ENCODE peak calls at places on chromosomes 6 and 20, in seven cellular contexts. Z is cardiac fibroblast, T is upper lobe of right lung, B is AG10803, M is RWPE1, A is heart right ventricle, O is tibial artery. W is an unnamed sample.
A peak's percentile ranks its signal among the peaks of the same experiment; 100 is the strongest.

GRCh38 chr20:34940126-34940525 is 15.5 kb downstream of the GSS start:
- DNase-seq in Z (no peak), T (no peak), B (no peak), M (no peak), A (peak; percentile 57), O (no peak), W (no peak)

GRCh38 chr6:17381429-17382147 is 11.8 kb upstream of the CAP2 start:
- DNase-seq in Z (peak; percentile 72), T (no peak), B (peak; percentile 83), M (no peak), A (no peak), O (no peak), W (no peak)

GRCh38 chr6:47698342-47698787 is at the start of gene ADGRF4:
- DNase-seq in Z (peak; percentile 73), T (no peak), B (peak; percentile 3), M (peak; percentile 84), A (no peak), O (no peak), W (no peak)

GRCh38 chr6:137763436-137763835 is 103.6 kb upstream of the TNFAIP3 start:
- DNase-seq in Z (no peak), T (no peak), B (no peak), M (no peak), A (no peak), O (no peak), W (no peak)

GRCh38 chr6:23446394-23447001 is 679.5 kb upstream of the NRSN1 start:
- DNase-seq in Z (peak; percentile 63), T (no peak), B (peak; percentile 55), M (peak; percentile 6), A (peak; percentile 7), O (no peak), W (no peak)

GRCh38 chr6:101614774-101615173 is 221.3 kb downstream of the GRIK2 start:
- DNase-seq in Z (peak; percentile 13), T (no peak), B (peak; percentile 28), M (peak; percentile 26), A (no peak), O (no peak), W (no peak)

GRCh38 chr6:1670711-1671462 is 61.2 kb downstream of the FOXC1 start:
- DNase-seq in Z (no peak), T (no peak), B (no peak), M (peak; percentile 21), A (no peak), O (no peak), W (no peak)

GRCh38 chr6:138577151-138577915 is 78.0 kb upstream of the NHSL1 start:
- DNase-seq in Z (no peak), T (no peak), B (no peak), M (no peak), A (no peak), O (no peak), W (no peak)

GRCh38 chr6:111200823-111201134 is 113.5 kb downstream of the SLC16A10 start:
- DNase-seq in Z (no peak), T (no peak), B (no peak), M (no peak), A (no peak), O (no peak), W (no peak)

GRCh38 chr6:125307150-125307838 is 5.5 kb upstream of the HDDC2 start:
- DNase-seq in Z (no peak), T (no peak), B (no peak), M (peak; percentile 42), A (no peak), O (no peak), W (no peak)

GRCh38 chr6:137728386-137729349 is 138.4 kb upstream of the TNFAIP3 start:
- DNase-seq in Z (peak; percentile 97), T (no peak), B (peak; percentile 95), M (peak; percentile 78), A (peak; percentile 36), O (no peak), W (no peak)

GRCh38 chr6:34834789-34835518 is 43.1 kb downstream of the BLTP3A start:
- DNase-seq in Z (peak; percentile 46), T (no peak), B (peak; percentile 51), M (peak; percentile 32), A (no peak), O (no peak), W (no peak)

GRCh38 chr20:36483919-36484808 is 57.2 kb upstream of the MYL9 start:
- DNase-seq in Z (no peak), T (no peak), B (no peak), M (no peak), A (no peak), O (no peak), W (no peak)

GRCh38 chr6:123803862-123804681 is at the start of gene NKAIN2:
- DNase-seq in Z (no peak), T (peak; percentile 60), B (no peak), M (peak; percentile 2), A (peak; percentile 6), O (no peak), W (no peak)

GRCh38 chr6:56642366-56643261 is at the start of gene DST:
- DNase-seq in Z (peak; percentile 91), T (no peak), B (peak; percentile 96), M (peak; percentile 85), A (no peak), O (peak; percentile 45), W (no peak)

GRCh38 chr20:50390685-50391443 is 119.3 kb upstream of the PTPN1 start:
- DNase-seq in Z (no peak), T (no peak), B (no peak), M (no peak), A (no peak), O (no peak), W (no peak)

GRCh38 chr6:139146317-139146726 is 11.4 kb downstream of the HECA start:
- DNase-seq in Z (no peak), T (no peak), B (no peak), M (no peak), A (no peak), O (no peak), W (no peak)

GRCh38 chr6:116283191-116283590 is 3.5 kb upstream of the TSPYL1 start:
- DNase-seq in Z (no peak), T (no peak), B (no peak), M (no peak), A (no peak), O (no peak), W (no peak)

GRCh38 chr6:7146079-7146828 is 38.5 kb downstream of the RREB1 start:
- DNase-seq in Z (peak; percentile 52), T (peak; percentile 80), B (peak; percentile 61), M (no peak), A (peak; percentile 44), O (peak; percentile 81), W (no peak)

GRCh38 chr6:22113046-22113766 is 183.6 kb downstream of the PRL start:
- DNase-seq in Z (peak; percentile 97), T (no peak), B (peak; percentile 97), M (peak; percentile 77), A (peak; percentile 12), O (peak; percentile 65), W (no peak)

GRCh38 chr20:4341804-4342560 is 326.6 kb upstream of the RNF24 start:
- DNase-seq in Z (peak; percentile 2), T (no peak), B (peak; percentile 84), M (peak; percentile 60), A (no peak), O (no peak), W (no peak)

GRCh38 chr6:73704260-73704659 is 8.3 kb downstream of the CD109 start:
- DNase-seq in Z (peak; percentile 73), T (no peak), B (peak; percentile 97), M (peak; percentile 87), A (no peak), O (no peak), W (no peak)

GRCh38 chr20:25016471-25016870 is 23.9 kb upstream of the APMAP start:
- DNase-seq in Z (no peak), T (no peak), B (no peak), M (no peak), A (no peak), O (peak; percentile 10), W (no peak)

GRCh38 chr6:134714113-134714512 is 235.8 kb downstream of the ALDH8A1 start:
- DNase-seq in Z (no peak), T (no peak), B (no peak), M (no peak), A (no peak), O (no peak), W (no peak)

GRCh38 chr6:34145161-34146020 is 496 bp downstream of the GRM4 start:
- DNase-seq in Z (peak; percentile 46), T (peak; percentile 63), B (peak; percentile 48), M (peak; percentile 34), A (no peak), O (no peak), W (no peak)

GRCh38 chr20:17883592-17884317 is 84.8 kb downstream of the SNX5 start:
- DNase-seq in Z (no peak), T (no peak), B (no peak), M (no peak), A (no peak), O (no peak), W (no peak)
- TF ChIP-seq CTCF in Z (no peak), T (no peak), B (no peak), M (no peak), A (no peak), O (no peak), W (no peak)

GRCh38 chr6:85343428-85343827 is 106.5 kb upstream of the NT5E start:
- DNase-seq in Z (no peak), T (no peak), B (no peak), M (no peak), A (no peak), O (no peak), W (no peak)
- TF ChIP-seq CTCF in Z (no peak), T (no peak), B (no peak), M (no peak), A (no peak), O (no peak), W (no peak)

GRCh38 chr20:63362426-63363009 is 1.4 kb upstream of the CHRNA4 start:
- DNase-seq in Z (no peak), T (no peak), B (no peak), M (no peak), A (no peak), O (no peak), W (no peak)
- TF ChIP-seq CTCF in Z (no peak), T (no peak), B (no peak), M (no peak), A (no peak), O (no peak), W (no peak)

DNA sequence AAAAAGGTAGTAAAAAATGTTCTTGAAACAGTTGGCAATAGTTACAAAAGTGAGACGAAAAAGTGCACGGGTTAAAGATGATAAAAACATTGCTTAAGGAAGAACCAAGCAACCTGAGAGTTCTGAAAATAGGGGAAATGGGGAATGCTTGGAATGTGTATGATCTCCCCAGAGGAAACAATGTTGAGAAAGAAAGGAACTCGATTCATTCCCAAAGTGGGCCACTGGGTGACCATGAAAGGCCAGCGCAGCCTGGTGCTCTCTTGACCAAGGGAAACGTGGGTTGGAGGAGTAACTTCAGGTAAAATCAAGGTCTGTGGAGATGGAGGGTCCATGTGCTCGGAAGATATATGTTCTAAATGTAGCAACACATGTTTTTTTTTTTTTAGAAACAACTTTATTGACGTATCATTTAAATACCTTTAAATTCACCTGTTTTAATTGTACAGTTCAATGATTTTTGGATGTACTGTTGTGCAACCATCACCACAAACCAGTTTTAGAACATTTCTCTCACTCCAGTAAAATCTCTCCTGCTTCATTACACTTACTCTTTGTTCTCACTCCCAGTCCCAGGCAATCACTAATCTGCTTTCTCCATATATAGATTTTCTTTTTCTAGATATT is 34.5 kb upstream of the CEP85L start:
- DNase-seq in Z (no peak), T (no peak), B (no peak), M (no peak), A (no peak), O (no peak), W (no peak)
- TF ChIP-seq CTCF in Z (no peak), T (no peak), B (no peak), M (no peak), A (no peak), O (no peak), W (no peak)